ENCODE peak calls at places on chromosomes 4 and X, in eight cellular contexts. One of them, this sample, is unnamed.

GRCh38 chr4:82268050-82268825 is 105.6 kb downstream of the HNRNPD start:
- DNase-seq in NCI-H2029 treated with DMSO at 0.1 percent for 48 hours: peak
- DNase-seq in erythroblast: peak
- DNase-seq in EL: peak
- DNase-seq in GM10248: peak
- DNase-seq in left kidney: peak
- DNase-seq in CD4-positive, alpha-beta T cell: no peak
- DNase-seq in upper lobe of right lung: no peak
- DNase-seq in this sample: peak

GRCh38 chr4:43932448-43932847 is 516.2 kb downstream of the KCTD8 start:
- DNase-seq in NCI-H2029 treated with DMSO at 0.1 percent for 48 hours: no peak
- DNase-seq in erythroblast: no peak
- DNase-seq in EL: no peak
- DNase-seq in GM10248: no peak
- DNase-seq in left kidney: peak
- DNase-seq in CD4-positive, alpha-beta T cell: no peak
- DNase-seq in upper lobe of right lung: no peak
- DNase-seq in this sample: no peak

GRCh38 chr4:165505991-165506779 is 127.4 kb downstream of the CPE start:
- DNase-seq in NCI-H2029 treated with DMSO at 0.1 percent for 48 hours: no peak
- DNase-seq in erythroblast: no peak
- DNase-seq in EL: peak
- DNase-seq in GM10248: no peak
- DNase-seq in left kidney: no peak
- DNase-seq in CD4-positive, alpha-beta T cell: no peak
- DNase-seq in upper lobe of right lung: no peak
- DNase-seq in this sample: no peak

GRCh38 chr4:101528526-101528925 is 181.2 kb upstream of the PPP3CA start:
- DNase-seq in NCI-H2029 treated with DMSO at 0.1 percent for 48 hours: no peak
- DNase-seq in erythroblast: no peak
- DNase-seq in EL: no peak
- DNase-seq in GM10248: no peak
- DNase-seq in left kidney: no peak
- DNase-seq in CD4-positive, alpha-beta T cell: no peak
- DNase-seq in upper lobe of right lung: no peak
- DNase-seq in this sample: no peak

GRCh38 chr4:31275906-31276305 is 555.7 kb downstream of the PCDH7 start:
- DNase-seq in NCI-H2029 treated with DMSO at 0.1 percent for 48 hours: no peak
- DNase-seq in erythroblast: no peak
- DNase-seq in EL: no peak
- DNase-seq in GM10248: no peak
- DNase-seq in left kidney: no peak
- DNase-seq in CD4-positive, alpha-beta T cell: no peak
- DNase-seq in upper lobe of right lung: no peak
- DNase-seq in this sample: no peak

GRCh38 chrX:121407627-121408026 is 360.2 kb downstream of the GLUD2 start:
- DNase-seq in NCI-H2029 treated with DMSO at 0.1 percent for 48 hours: no peak
- DNase-seq in erythroblast: no peak
- DNase-seq in EL: no peak
- DNase-seq in GM10248: no peak
- DNase-seq in left kidney: no peak
- DNase-seq in CD4-positive, alpha-beta T cell: no peak
- DNase-seq in upper lobe of right lung: no peak
- DNase-seq in this sample: no peak

GRCh38 chr4:155807021-155807420 is 48.2 kb downstream of the GUCY1B1 start:
- DNase-seq in NCI-H2029 treated with DMSO at 0.1 percent for 48 hours: no peak
- DNase-seq in erythroblast: no peak
- DNase-seq in EL: peak
- DNase-seq in GM10248: no peak
- DNase-seq in left kidney: no peak
- DNase-seq in CD4-positive, alpha-beta T cell: no peak
- DNase-seq in upper lobe of right lung: no peak
- DNase-seq in this sample: no peak

GRCh38 chrX:131057706-131058105 is 440 bp upstream of the ARHGAP36 start:
- DNase-seq in NCI-H2029 treated with DMSO at 0.1 percent for 48 hours: no peak
- DNase-seq in erythroblast: no peak
- DNase-seq in EL: no peak
- DNase-seq in GM10248: no peak
- DNase-seq in left kidney: no peak
- DNase-seq in CD4-positive, alpha-beta T cell: no peak
- DNase-seq in upper lobe of right lung: no peak
- DNase-seq in this sample: no peak

GRCh38 chr4:26361287-26361686 is 40.5 kb downstream of the RBPJ start:
- DNase-seq in NCI-H2029 treated with DMSO at 0.1 percent for 48 hours: no peak
- DNase-seq in erythroblast: no peak
- DNase-seq in EL: no peak
- DNase-seq in GM10248: no peak
- DNase-seq in left kidney: no peak
- DNase-seq in CD4-positive, alpha-beta T cell: no peak
- DNase-seq in upper lobe of right lung: no peak
- DNase-seq in this sample: no peak

GRCh38 chrX:20317873-20318272 is 51.2 kb upstream of the RPS6KA3 start:
- DNase-seq in NCI-H2029 treated with DMSO at 0.1 percent for 48 hours: no peak
- DNase-seq in erythroblast: no peak
- DNase-seq in EL: peak
- DNase-seq in GM10248: no peak
- DNase-seq in left kidney: no peak
- DNase-seq in CD4-positive, alpha-beta T cell: no peak
- DNase-seq in upper lobe of right lung: no peak
- DNase-seq in this sample: peak

GRCh38 chr4:168485511-168485910 is 5.2 kb upstream of the DDX60L start:
- DNase-seq in NCI-H2029 treated with DMSO at 0.1 percent for 48 hours: no peak
- DNase-seq in erythroblast: no peak
- DNase-seq in EL: peak
- DNase-seq in GM10248: no peak
- DNase-seq in left kidney: no peak
- DNase-seq in CD4-positive, alpha-beta T cell: no peak
- DNase-seq in upper lobe of right lung: no peak
- DNase-seq in this sample: no peak